ENCODE peak calls at places on chromosomes 16 and 17, in six cellular contexts. M is uterus, U is body of pancreas, G is neural progenitor cell, N is sigmoid colon, O is A549. S is an unnamed sample.

GRCh38 chr16:90032664-90033346 is 13.5 kb upstream of the DBNDD1 start:
- DNase-seq in M (no peak), U (no peak), G (no peak), N (no peak), O (no peak), S (no peak)

GRCh38 chr16:23026777-23027362 is 122.4 kb downstream of the USP31 start:
- DNase-seq in M (no peak), U (no peak), G (peak; percentile 82), N (no peak), O (no peak), S (no peak)

GRCh38 chr16:68234188-68235104 is 1.5 kb downstream of the ESRP2 start:
- DNase-seq in M (no peak), U (peak; percentile 100), G (no peak), N (peak; percentile 67), O (no peak), S (peak; percentile 79)

GRCh38 chr17:55722742-55723487 is at the start of gene TMEM100:
- DNase-seq in M (peak; percentile 70), U (no peak), G (no peak), N (peak; percentile 87), O (no peak), S (no peak)

GRCh38 chr17:17152385-17152784 is 53.7 kb downstream of the PLD6 start:
- DNase-seq in M (peak; percentile 38), U (no peak), G (no peak), N (no peak), O (no peak), S (no peak)

GRCh38 chr17:55442462-55442861 is 20.8 kb upstream of the MMD start:
- DNase-seq in M (no peak), U (no peak), G (peak; percentile 16), N (no peak), O (no peak), S (no peak)

GRCh38 chr16:21336231-21336630 is 58.1 kb upstream of the CRYM start:
- DNase-seq in M (no peak), U (no peak), G (no peak), N (no peak), O (no peak), S (no peak)

GRCh38 chr17:2954898-2955445 is 108.4 kb downstream of the OR1D5 start:
- DNase-seq in M (no peak), U (no peak), G (no peak), N (peak; percentile 12), O (peak; percentile 90), S (no peak)

GRCh38 chr17:41691031-41691777 is 2.5 kb downstream of the EIF1 start:
- DNase-seq in M (no peak), U (no peak), G (no peak), N (no peak), O (no peak), S (no peak)

GRCh38 chr17:47967607-47968252 is 3.2 kb upstream of the CDK5RAP3 start:
- DNase-seq in M (no peak), U (peak; percentile 86), G (no peak), N (no peak), O (peak; percentile 61), S (no peak)

GRCh38 chr16:72309001-72309400 is 137.0 kb upstream of the PMFBP1 start:
- DNase-seq in M (no peak), U (no peak), G (no peak), N (no peak), O (no peak), S (no peak)

GRCh38 chr17:44842748-44843147 is 4.9 kb upstream of the HIGD1B start:
- DNase-seq in M (no peak), U (no peak), G (peak; percentile 61), N (no peak), O (no peak), S (no peak)

GRCh38 chr17:75601057-75601987 is 13.7 kb downstream of the MYO15B start:
- DNase-seq in M (no peak), U (peak; percentile 75), G (peak; percentile 75), N (peak; percentile 64), O (peak; percentile 82), S (no peak)

GRCh38 chr16:14454391-14454790 is 175.7 kb downstream of the PARN start:
- DNase-seq in M (no peak), U (no peak), G (no peak), N (no peak), O (no peak), S (no peak)

GRCh38 chr17:2211661-2212327 is 91.8 kb downstream of the SMG6 start:
- DNase-seq in M (no peak), U (no peak), G (no peak), N (no peak), O (no peak), S (no peak)

GRCh38 chr16:31134625-31135534 is 647 bp downstream of the PRSS8 start:
- DNase-seq in M (no peak), U (peak; percentile 84), G (peak; percentile 80), N (no peak), O (no peak), S (peak; percentile 64)

GRCh38 chr16:84959045-84959576 is 52.2 kb downstream of the ZDHHC7 start:
- DNase-seq in M (no peak), U (no peak), G (no peak), N (no peak), O (peak; percentile 60), S (no peak)

GRCh38 chr16:25109643-25110042 is 1.9 kb upstream of the LCMT1 start:
- DNase-seq in M (peak; percentile 60), U (peak; percentile 30), G (no peak), N (peak; percentile 76), O (peak; percentile 78), S (no peak)

GRCh38 chr16:84175351-84176081 is 11.3 kb downstream of the TAF1C start:
- DNase-seq in M (peak; percentile 30), U (peak; percentile 74), G (peak; percentile 79), N (no peak), O (peak; percentile 55), S (peak; percentile 51)

GRCh38 chr16:26505501-26505900 is 561.2 kb upstream of the C16orf82 start:
- DNase-seq in M (no peak), U (no peak), G (peak; percentile 26), N (no peak), O (no peak), S (no peak)

GRCh38 chr16:56933266-56933619 is 1.3 kb downstream of the HERPUD1 start:
- DNase-seq in M (no peak), U (peak; percentile 9), G (no peak), N (peak; percentile 25), O (no peak), S (no peak)

GRCh38 chr17:35778641-35779196 is 16.7 kb downstream of the MMP28 start:
- DNase-seq in M (no peak), U (no peak), G (no peak), N (no peak), O (no peak), S (no peak)

GRCh38 chr16:77599793-77600415 is 122.4 kb upstream of the NUDT7 start:
- DNase-seq in M (no peak), U (peak; percentile 38), G (peak; percentile 49), N (no peak), O (peak; percentile 54), S (peak; percentile 11)

GRCh38 chr16:55508271-55508921 is 476 bp upstream of the LPCAT2 start:
- DNase-seq in M (no peak), U (no peak), G (no peak), N (no peak), O (no peak), S (no peak)

GRCh38 chr16:55508941-55509920 is at the start of gene LPCAT2:
- DNase-seq in M (peak; percentile 91), U (peak; percentile 94), G (peak; percentile 95), N (peak; percentile 88), O (peak; percentile 79), S (peak; percentile 77)

GRCh38 chr16:55513616-55514015 is 4.7 kb downstream of the LPCAT2 start:
- DNase-seq in M (no peak), U (no peak), G (no peak), N (no peak), O (no peak), S (no peak)

GRCh38 chr16:55512941-55513340 is 4.1 kb downstream of the LPCAT2 start:
- DNase-seq in M (no peak), U (no peak), G (no peak), N (no peak), O (no peak), S (no peak)

DNA sequence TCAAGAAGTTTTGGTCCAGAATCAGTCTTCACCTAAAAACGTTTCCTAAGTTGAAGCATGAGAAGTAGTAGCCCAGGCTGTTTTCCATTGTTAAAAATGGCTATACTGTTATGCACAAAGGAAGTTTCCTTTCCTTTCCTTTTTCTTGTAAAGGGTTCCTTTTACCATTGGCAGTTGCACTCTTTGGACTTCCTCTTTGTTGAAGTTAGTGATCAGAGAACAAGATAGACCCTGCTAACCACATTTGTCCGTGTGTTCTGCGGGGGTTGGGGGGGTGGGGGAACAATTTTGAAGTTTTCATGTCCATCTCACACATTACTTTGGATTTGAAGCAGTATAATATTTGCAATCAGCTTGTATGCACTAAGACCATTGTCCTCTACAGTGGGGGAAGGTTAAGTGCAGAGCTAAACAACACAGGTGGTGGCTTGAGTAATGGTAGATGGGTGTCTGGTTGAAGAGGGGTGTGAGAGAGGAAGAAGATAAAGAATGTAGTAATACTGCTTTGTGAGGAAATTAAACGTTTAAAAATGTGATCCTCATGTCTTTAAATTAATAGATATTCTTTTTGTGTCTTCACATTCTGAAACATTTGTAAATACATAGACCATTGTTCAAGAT is 1.4 kb downstream of the LPCAT2 start:
- DNase-seq in M (no peak), U (no peak), G (no peak), N (no peak), O (no peak), S (no peak)
- H3K4me3 ChIP-seq in M (peak overlapping the region; percentile 56), U (no peak overlapping the region), G (no peak overlapping the region), N (no peak overlapping the region), O (no peak overlapping the region), S (no peak overlapping the region)

GRCh38 chr17:10875984-10876555 is 38.2 kb upstream of the PIRT start:
- DNase-seq in M (peak; percentile 23), U (peak; percentile 62), G (peak; percentile 81), N (no peak), O (peak; percentile 53), S (peak; percentile 19)
- TF ChIP-seq CTCF in M (peak; percentile 71), U (peak; percentile 64), G (peak; percentile 79), N (peak; percentile 35), O (peak; percentile 86), S (peak; percentile 67)

DNA sequence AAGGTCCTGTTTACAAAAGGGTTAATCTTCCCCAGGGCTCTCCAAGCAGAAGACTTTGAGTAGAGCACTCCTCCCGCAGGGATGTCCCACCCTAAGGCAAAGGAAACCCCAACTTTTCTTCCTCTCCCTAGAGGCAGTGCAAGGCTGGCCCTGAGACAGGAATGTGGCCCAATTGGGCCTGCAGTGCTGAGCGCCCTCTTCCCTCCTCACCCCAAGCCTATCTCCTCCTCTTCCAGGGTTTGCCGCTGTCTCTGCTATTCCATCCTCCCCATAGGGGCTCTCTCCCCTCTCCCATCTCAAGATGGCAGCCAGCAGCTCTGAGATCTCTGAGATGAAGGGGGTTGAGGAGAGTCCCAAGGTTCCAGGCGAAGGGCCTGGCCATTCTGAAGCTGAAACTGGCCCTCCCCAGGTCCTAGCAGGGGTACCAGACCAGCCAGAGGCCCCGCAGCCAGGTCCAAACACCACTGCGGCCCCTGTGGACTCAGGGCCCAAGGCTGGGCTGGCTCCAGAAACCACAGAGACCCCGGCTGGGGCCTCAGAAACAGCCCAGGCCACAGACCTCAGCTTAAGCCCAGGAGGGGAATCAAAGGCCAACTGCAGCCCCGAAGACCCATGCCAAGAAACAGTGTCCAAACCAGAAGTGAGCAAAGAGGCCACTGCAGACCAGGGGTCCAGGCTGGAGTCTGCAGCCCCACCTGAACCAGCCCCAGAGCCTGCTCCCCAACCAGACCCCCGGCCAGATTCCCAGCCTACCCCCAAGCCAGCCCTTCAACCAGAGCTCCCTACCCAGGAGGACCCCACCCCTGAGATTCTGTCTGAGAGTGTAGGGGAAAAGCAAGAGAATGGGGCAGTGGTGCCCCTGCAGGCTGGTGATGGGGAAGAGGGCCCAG is 1.0 kb downstream of the PRRT2 start:
- DNase-seq in M (no peak), U (no peak), G (peak; percentile 23), N (no peak), O (no peak), S (no peak)
- H3K4me3 ChIP-seq in M (peak overlapping the region; percentile 66), U (no peak overlapping the region), G (peak overlapping the region; percentile 83), N (peak overlapping the region; percentile 46), O (no peak overlapping the region), S (peak overlapping the region; percentile 44)

GRCh38 chr16:2009791-2010510 is at the start of gene ZNF598:
- DNase-seq in M (peak; percentile 70), U (peak; percentile 86), G (peak; percentile 96), N (peak; percentile 91), O (peak; percentile 84), S (peak; percentile 74)
- TF ChIP-seq CTCF in M (peak; percentile 32), U (no peak), G (no peak), N (no peak), O (no peak), S (no peak)

S was measured in prostate gland.